ENCODE peak calls at places on chromosomes 2 and 18, in six cellular contexts. F is IMR-90, M is neuronal stem cell, T is H1, X is mesenchymal stem cell, R is trophoblast cell. O is an unnamed sample.

GRCh38 chr2:60213865-60214657 is 339.4 kb downstream of the BCL11A start:
- DNase-seq in F (no peak), M (no peak), T (no peak), X (no peak), R (no peak), O (no peak)

GRCh38 chr18:59885579-59886163 is 14.1 kb upstream of the PMAIP1 start:
- DNase-seq in F (peak), M (no peak), T (no peak), X (peak), R (no peak), O (no peak)

GRCh38 chr2:17672583-17673317 is 80.9 kb downstream of the SMC6 start:
- DNase-seq in F (peak), M (no peak), T (no peak), X (peak), R (no peak), O (no peak)

GRCh38 chr2:241218131-241219029 is 29.9 kb downstream of the ANO7 start:
- DNase-seq in F (peak), M (peak), T (no peak), X (peak), R (peak), O (peak)

GRCh38 chr2:156340818-156341481 is 8.4 kb upstream of the NR4A2 start:
- DNase-seq in F (peak), M (peak), T (no peak), X (peak), R (no peak), O (no peak)

GRCh38 chr18:30527226-30527625 is 515.3 kb downstream of the DSC3 start:
- DNase-seq in F (no peak), M (peak), T (no peak), X (no peak), R (no peak), O (no peak)

GRCh38 chr2:27855476-27855875 is 34.7 kb downstream of the RBKS start:
- DNase-seq in F (peak), M (no peak), T (no peak), X (peak), R (no peak), O (no peak)

GRCh38 chr2:117613101-117613500 is 201.4 kb upstream of the DDX18 start:
- DNase-seq in F (no peak), M (no peak), T (no peak), X (no peak), R (no peak), O (no peak)

GRCh38 chr18:30132959-30133358 is 909.6 kb downstream of the DSC3 start:
- DNase-seq in F (no peak), M (no peak), T (no peak), X (no peak), R (no peak), O (no peak)

GRCh38 chr18:31199190-31199769 is 36.6 kb upstream of the DSC1 start:
- DNase-seq in F (no peak), M (no peak), T (no peak), X (peak), R (no peak), O (no peak)

GRCh38 chr2:164479460-164479859 is 141.8 kb downstream of the GRB14 start:
- DNase-seq in F (peak), M (peak), T (no peak), X (peak), R (peak), O (peak)

DNA sequence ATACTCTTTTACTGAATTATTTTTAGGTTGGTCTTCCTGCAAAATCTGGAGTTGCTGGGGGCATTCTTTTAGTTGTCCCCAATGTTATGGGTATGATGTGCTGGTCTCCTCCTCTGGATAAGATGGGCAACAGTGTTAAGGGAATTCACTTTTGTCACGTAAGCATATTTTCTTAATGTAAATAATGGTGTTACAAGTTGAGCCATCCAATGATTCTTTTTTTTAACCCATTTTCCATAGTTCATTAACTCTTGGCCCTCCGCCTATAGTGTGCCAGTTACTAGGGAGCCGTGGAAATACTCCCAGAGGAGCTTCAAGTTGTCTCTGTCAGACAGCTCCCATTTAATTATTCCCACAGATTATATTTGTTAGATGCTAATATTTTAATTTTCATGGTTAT is 49.8 kb downstream of the GLS start:
- DNase-seq in F (no peak), M (no peak), T (no peak), X (no peak), R (no peak), O (no peak)
- H3K14ac ChIP-seq in F (no peak), M (no peak), T (no peak), X (no peak), R (no peak), O (no peak)

GRCh38 chr2:173965372-173966025 is at the start of gene SP3:
- DNase-seq in F (peak), M (peak), T (peak), X (peak), R (peak), O (peak)
- H2BK5ac ChIP-seq in F (peak), M (peak), T (peak), X (peak), R (peak), O (peak)

DNA sequence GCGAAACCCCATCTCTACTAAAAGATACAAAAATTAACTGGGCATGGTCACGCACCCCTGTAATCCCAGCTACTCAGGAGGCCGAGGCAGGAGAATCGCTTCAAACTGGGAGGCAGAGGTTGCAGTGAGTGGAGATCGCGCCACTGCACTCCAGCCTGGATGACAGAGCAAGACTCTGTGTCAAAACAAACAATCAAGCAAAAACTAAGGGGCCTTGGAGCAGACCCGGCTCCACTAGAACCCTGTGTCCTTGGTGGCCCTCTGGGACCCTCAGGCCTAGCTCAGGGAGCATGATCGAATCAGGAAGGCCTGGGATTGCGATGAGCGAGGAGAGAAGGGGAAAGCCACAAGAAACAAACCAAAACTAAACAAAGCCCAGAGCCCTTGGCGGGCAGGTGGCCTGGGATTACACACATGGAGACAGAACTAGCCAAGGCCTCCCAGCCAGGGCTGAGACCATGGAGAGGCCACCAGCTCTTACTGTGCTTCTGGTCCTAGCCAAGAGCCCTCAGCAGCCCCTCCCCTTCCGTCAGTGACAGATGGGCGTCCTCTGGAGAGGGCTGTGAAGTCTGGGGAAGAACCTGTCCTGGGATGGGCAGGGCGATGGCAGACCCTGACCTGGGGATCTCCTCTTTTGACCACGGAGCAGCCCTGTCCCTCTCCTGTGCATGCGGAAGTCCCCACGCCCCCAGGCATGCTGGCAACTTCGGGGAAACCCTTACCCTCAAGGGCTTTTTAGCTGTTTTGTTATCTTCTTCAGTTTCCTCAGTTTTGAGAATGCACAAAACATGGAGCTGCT is 27.4 kb upstream of the CATIP start:
- DNase-seq in F (no peak), M (no peak), T (no peak), X (no peak), R (peak), O (no peak)
- H3K14ac ChIP-seq in F (no peak), M (no peak), T (no peak), X (no peak), R (no peak), O (peak)

GRCh38 chr18:48962857-48963554 is 12.2 kb upstream of the SMAD7 start:
- DNase-seq in F (peak), M (no peak), T (no peak), X (peak), R (peak), O (no peak)
- H2BK5ac ChIP-seq in F (peak), M (no peak), T (peak), X (no peak), R (peak), O (no peak)

DNA sequence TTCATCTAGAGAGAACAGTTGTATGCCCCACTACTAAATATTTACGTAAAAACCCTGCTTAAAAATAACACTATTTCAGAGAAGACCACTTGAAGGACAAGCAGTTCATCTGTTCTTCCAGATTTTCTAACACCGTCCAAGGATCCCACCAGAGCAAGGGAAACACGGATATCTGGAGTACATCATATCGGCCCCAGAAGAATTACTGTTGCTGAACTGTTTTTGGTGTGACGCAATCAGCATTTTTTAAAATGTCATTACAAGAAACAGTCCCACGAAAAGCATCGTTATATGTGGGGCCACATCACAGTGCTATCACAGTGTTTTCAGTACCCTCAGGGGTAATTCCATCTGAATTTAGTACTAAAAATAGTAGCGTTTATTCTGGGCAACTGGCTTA is 134.5 kb upstream of the PKDCC start:
- DNase-seq in F (no peak), M (no peak), T (no peak), X (no peak), R (no peak), O (no peak)
- H3K14ac ChIP-seq in F (no peak), M (no peak), T (no peak), X (no peak), R (no peak), O (no peak)

GRCh38 chr2:108533832-108534576 is at the start of gene LIMS1:
- DNase-seq in F (peak), M (peak), T (peak), X (peak), R (peak), O (peak)
- H2BK5ac ChIP-seq in F (peak), M (no peak), T (peak), X (peak), R (peak), O (no peak)

GRCh38 chr18:62210138-62210537 is 23.1 kb downstream of the RELCH start:
- DNase-seq in F (no peak), M (no peak), T (no peak), X (no peak), R (no peak), O (no peak)

GRCh38 chr18:62209046-62209445 is 22.0 kb downstream of the RELCH start:
- DNase-seq in F (no peak), M (no peak), T (no peak), X (no peak), R (no peak), O (no peak)

GRCh38 chr18:62214790-62215189 is 27.7 kb downstream of the RELCH start:
- DNase-seq in F (no peak), M (no peak), T (no peak), X (no peak), R (no peak), O (no peak)

GRCh38 chr18:62206593-62206992 is 19.5 kb downstream of the RELCH start:
- DNase-seq in F (no peak), M (no peak), T (no peak), X (no peak), R (no peak), O (no peak)

GRCh38 chr18:62211323-62211828 is 24.3 kb downstream of the RELCH start:
- DNase-seq in F (no peak), M (no peak), T (no peak), X (no peak), R (no peak), O (no peak)
- H3K14ac ChIP-seq in F (no peak), M (no peak), T (no peak), X (no peak), R (no peak), O (no peak)

DNA sequence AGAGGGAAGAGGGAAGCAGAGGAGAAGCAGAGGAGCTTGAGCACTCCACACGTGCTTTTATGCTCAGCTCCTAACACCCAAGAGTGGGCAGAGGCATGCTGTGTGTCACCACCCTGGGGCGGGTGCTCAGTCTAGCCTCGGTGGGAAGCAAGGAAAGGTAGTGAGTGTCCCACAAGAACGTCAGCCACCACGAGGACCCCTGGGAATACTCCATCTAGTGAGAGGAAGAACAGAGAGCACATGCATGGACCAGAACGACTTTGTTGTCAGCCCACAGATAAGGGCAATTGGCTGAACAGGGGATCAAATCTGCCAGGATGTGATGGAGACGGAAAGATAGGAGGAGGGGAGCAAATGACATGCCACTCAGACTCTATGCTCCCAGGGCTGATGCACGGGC is 83.4 kb downstream of the XDH start:
- DNase-seq in F (no peak), M (no peak), T (no peak), X (no peak), R (no peak), O (no peak)
- H2BK5ac ChIP-seq in F (no peak), M (no peak), T (no peak), X (no peak), R (no peak), O (no peak)

DNA sequence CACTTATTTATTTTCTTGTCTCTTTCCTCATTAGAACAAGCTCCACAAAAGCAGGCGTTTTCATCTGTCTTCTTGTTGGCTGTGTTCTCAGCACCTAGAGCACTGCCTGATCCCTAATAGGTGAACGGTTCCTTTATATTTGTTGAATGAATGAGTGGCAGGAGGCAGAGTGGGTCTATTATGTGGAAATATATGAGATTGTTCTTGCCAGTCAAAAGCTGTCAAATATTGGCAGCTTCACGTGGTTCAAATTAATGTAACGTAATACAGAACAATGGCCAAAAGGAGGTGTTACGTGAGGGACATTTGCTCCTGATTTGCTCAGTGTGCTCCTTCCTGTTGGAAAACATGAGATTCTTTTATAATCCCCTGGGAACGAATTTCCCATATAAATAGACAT is 8.5 kb upstream of the ARHGAP25 start:
- DNase-seq in F (no peak), M (no peak), T (no peak), X (no peak), R (no peak), O (no peak)
- H3K14ac ChIP-seq in F (peak), M (no peak), T (no peak), X (no peak), R (no peak), O (no peak)

O was measured in H9.